ENCODE peak calls at places on chromosome 18, in four cellular contexts. I, B, Y and X are unnamed samples.

GRCh38 chr18:57150828-57151227 is 3.9 kb downstream of the BOD1L2 start:
- DNase-seq in B (no peak), Y (peak; percentile 9), I (no peak), X (no peak)

GRCh38 chr18:47996091-47996541 is 65.7 kb upstream of the SMAD2 start:
- DNase-seq in B (peak; percentile 48), Y (no peak), I (no peak), X (peak; percentile 83)

GRCh38 chr18:63298393-63299015 is 21.1 kb downstream of the BCL2 start:
- DNase-seq in I (no peak), B (no peak), Y (no peak), X (peak; percentile 47)

GRCh38 chr18:48949606-48950535 is 894 bp downstream of the SMAD7 start:
- DNase-seq in Y (peak; percentile 60), B (peak; percentile 74), I (no peak), X (peak; percentile 50)

GRCh38 chr18:49029628-49030027 is 78.9 kb upstream of the SMAD7 start:
- DNase-seq in B (no peak), I (no peak), Y (no peak), X (no peak)

GRCh38 chr18:29853126-29853525 is 1189.4 kb downstream of the DSC3 start:
- DNase-seq in I (no peak), Y (no peak), B (peak; percentile 66), X (no peak)

GRCh38 chr18:8139971-8140406 is 469.2 kb upstream of the RAB12 start:
- DNase-seq in Y (no peak), I (no peak), B (no peak), X (no peak)

GRCh38 chr18:5628512-5629255 is 84.9 kb upstream of the EPB41L3 start:
- DNase-seq in Y (peak; percentile 70), I (no peak), B (peak; percentile 65), X (no peak)

GRCh38 chr18:48982269-48982668 is 31.5 kb upstream of the SMAD7 start:
- DNase-seq in Y (no peak), B (no peak), I (no peak), X (no peak)

GRCh38 chr18:49464718-49465598 is 4.5 kb upstream of the DYM start:
- DNase-seq in I (no peak), B (peak; percentile 10), Y (no peak), X (peak; percentile 57)

GRCh38 chr18:5632041-5632440 is 88.2 kb upstream of the EPB41L3 start:
- DNase-seq in Y (no peak), B (no peak), I (no peak), X (no peak)

GRCh38 chr18:30361864-30362540 is 680.5 kb downstream of the DSC3 start:
- DNase-seq in B (no peak), Y (no peak), I (no peak), X (no peak)

GRCh38 chr18:32278148-32278799 is 88.4 kb downstream of the MEP1B start:
- DNase-seq in Y (no peak), I (no peak), B (no peak), X (no peak)

GRCh38 chr18:6810191-6810590 is 80.7 kb downstream of the ARHGAP28 start:
- DNase-seq in B (peak; percentile 9), Y (no peak), I (no peak), X (no peak)

GRCh38 chr18:48347756-48348326 is 61.3 kb downstream of the ZBTB7C start:
- DNase-seq in I (no peak), B (no peak), Y (no peak), X (no peak)

GRCh38 chr18:79380816-79381806 is 14.6 kb upstream of the NFATC1 start:
- DNase-seq in Y (peak; percentile 79), I (no peak), B (peak; percentile 67), X (peak; percentile 90)

GRCh38 chr18:50057009-50057408 is 137.9 kb downstream of the MYO5B start:
- DNase-seq in Y (no peak), B (no peak), I (no peak), X (no peak)

GRCh38 chr18:8140841-8141501 is 468.3 kb upstream of the RAB12 start:
- DNase-seq in Y (no peak), I (no peak), B (peak; percentile 92), X (no peak)

GRCh38 chr18:79785831-79786230 is 11.9 kb upstream of the KCNG2 start:
- DNase-seq in I (no peak), Y (no peak), B (no peak), X (no peak)

GRCh38 chr18:7300971-7301553 is 70.2 kb downstream of the LRRC30 start:
- DNase-seq in I (no peak), B (no peak), Y (no peak), X (no peak)

GRCh38 chr18:58091099-58091611 is 47.1 kb downstream of the NEDD4L start:
- DNase-seq in I (peak; percentile 4), B (no peak), Y (no peak), X (peak; percentile 67)

GRCh38 chr18:46916551-46917107 is 678 bp downstream of the PIAS2 start:
- DNase-seq in I (no peak), Y (no peak), B (peak; percentile 61), X (peak; percentile 73)

GRCh38 chr18:3340015-3340681 is 78.2 kb downstream of the MYL12B start:
- DNase-seq in Y (no peak), I (no peak), B (peak; percentile 68), X (no peak)

GRCh38 chr18:70221156-70221910 is 15.8 kb upstream of the RTTN start:
- DNase-seq in Y (no peak), I (no peak), B (no peak), X (no peak)

GRCh38 chr18:7958081-7958896 is 391.2 kb downstream of the PTPRM start:
- DNase-seq in I (no peak), B (peak; percentile 6), Y (no peak), X (no peak)

GRCh38 chr18:80253871-80254492 is 6.7 kb upstream of the PARD6G start:
- DNase-seq in Y (peak; percentile 11), B (peak; percentile 56), I (peak; percentile 23), X (peak; percentile 61)

GRCh38 chr18:12768622-12769021 is 65.8 kb downstream of the PSMG2 start:
- DNase-seq in I (no peak), Y (no peak), B (peak; percentile 74), X (no peak)

GRCh38 chr18:8858888-8859511 is 153.6 kb downstream of the MTCL1 start:
- DNase-seq in I (no peak), Y (peak; percentile 56), B (peak; percentile 96), X (no peak)

GRCh38 chr18:6219116-6219717 is 195.5 kb downstream of the L3MBTL4 start:
- DNase-seq in Y (peak; percentile 80), I (no peak), B (peak; percentile 72), X (peak; percentile 84)

GRCh38 chr18:7198326-7198725 is 32.6 kb upstream of the LRRC30 start:
- DNase-seq in Y (no peak), B (no peak), I (no peak), X (no peak)

GRCh38 chr18:66571845-66572244 is 32.0 kb downstream of the CDH19 start:
- DNase-seq in B (no peak), I (no peak), Y (no peak), X (no peak)

GRCh38 chr18:74778191-74778847 is 180.6 kb downstream of the ZNF407 start:
- DNase-seq in I (no peak), Y (no peak), B (peak; percentile 53), X (no peak)

GRCh38 chr18:79365701-79366100 is 30.0 kb upstream of the NFATC1 start:
- DNase-seq in I (no peak), Y (no peak), B (peak; percentile 24), X (no peak)

GRCh38 chr18:987325-988186 is 82.9 kb downstream of the ADCYAP1 start:
- DNase-seq in Y (no peak), I (no peak), B (peak; percentile 60), X (no peak)

GRCh38 chr18:28175930-28176673 is 828 bp downstream of the CDH2 start:
- DNase-seq in B (peak; percentile 66), I (no peak), Y (peak; percentile 36), X (no peak)

GRCh38 chr18:68454511-68455228 is 260.2 kb downstream of the TMX3 start:
- DNase-seq in Y (peak; percentile 26), B (peak; percentile 85), I (no peak), X (no peak)

GRCh38 chr18:13982136-13982535 is 66.8 kb upstream of the MC2R start:
- DNase-seq in B (no peak), I (no peak), Y (no peak), X (no peak)

GRCh38 chr18:70219688-70220087 is 14.2 kb upstream of the RTTN start:
- DNase-seq in B (no peak), I (no peak), Y (no peak), X (no peak)

GRCh38 chr18:63523660-63524059 is 18.5 kb upstream of the SERPINB12 start:
- DNase-seq in Y (no peak), B (peak; percentile 8), I (no peak), X (peak; percentile 64)

GRCh38 chr18:33854827-33855139 is 276.8 kb downstream of the ASXL3 start:
- DNase-seq in Y (no peak), B (no peak), I (no peak), X (peak; percentile 69)

GRCh38 chr18:45836242-45837215 is 11.1 kb downstream of the SIGLEC15 start:
- DNase-seq in B (no peak), Y (peak; percentile 53), I (no peak), X (no peak)
- H3K9me2 ChIP-seq in B (no peaks in the 10 kb centered on the region), Y (no peaks in the 10 kb centered on the region), I (no peaks in the 10 kb centered on the region), X (no peaks in the 10 kb centered on the region)

GRCh38 chr18:10013621-10014543 is 100.1 kb downstream of the VAPA start:
- DNase-seq in I (no peak), B (no peak), Y (no peak), X (peak; percentile 16)

GRCh38 chr18:10009321-10010144 is 95.7 kb downstream of the VAPA start:
- DNase-seq in B (no peak), Y (no peak), I (no peak), X (peak; percentile 16)

GRCh38 chr18:10008006-10008647 is 94.3 kb downstream of the VAPA start:
- DNase-seq in Y (no peak), B (no peak), I (no peak), X (peak; percentile 14)

GRCh38 chr18:10012526-10012925 is 98.7 kb downstream of the VAPA start:
- DNase-seq in B (no peak), Y (no peak), I (no peak), X (no peak)

DNA sequence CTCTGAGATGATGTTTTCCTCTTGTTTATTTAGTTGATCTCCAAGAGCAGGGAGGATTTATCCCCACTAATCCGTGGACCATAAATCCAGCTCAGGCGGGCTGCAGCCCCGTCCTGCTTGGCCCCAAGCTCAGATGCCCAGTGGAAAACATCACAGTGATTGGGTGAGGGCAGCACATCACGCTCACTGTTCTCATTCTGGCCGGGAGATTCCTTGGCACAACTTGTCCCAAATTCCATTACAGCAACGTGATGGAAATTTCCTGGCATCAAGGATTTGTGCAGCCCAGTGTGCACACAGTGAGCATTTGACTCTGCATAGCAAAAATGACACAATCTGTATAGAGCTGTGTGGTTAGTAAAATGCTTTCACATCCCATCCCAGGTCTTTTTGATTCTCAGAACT is 96.8 kb downstream of the VAPA start:
- DNase-seq in B (peak; percentile 94), Y (peak; percentile 87), I (no peak), X (no peak)
- H2AFZ ChIP-seq in B (peak overlapping the region; percentile 45), Y (no peak overlapping the region), I (no peak overlapping the region), X (no peak overlapping the region)

DNA sequence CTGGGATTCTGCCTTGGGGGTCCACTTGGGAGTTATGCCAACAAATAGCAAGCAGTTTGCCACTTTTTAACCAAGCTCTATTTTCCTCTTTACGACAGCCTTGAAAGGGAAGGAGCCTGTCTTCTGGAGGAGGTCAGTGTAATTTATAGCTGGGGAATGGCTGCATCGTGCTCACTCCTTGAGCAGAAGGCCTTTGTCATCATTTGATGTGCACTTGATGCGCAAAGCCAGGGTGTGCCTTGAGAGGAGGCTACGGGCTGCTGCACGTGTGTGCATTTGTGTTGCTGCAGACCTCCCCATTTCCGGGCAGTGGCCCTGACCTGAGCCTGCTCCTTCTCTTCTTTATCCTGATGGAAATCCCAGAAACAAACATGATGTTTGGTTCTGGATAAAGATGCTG is 68.1 kb upstream of the ZNF521 start:
- DNase-seq in Y (no peak), I (no peak), B (no peak), X (no peak)
- H3K9me2 ChIP-seq in Y (no peaks in the 10 kb centered on the region), I (no peaks in the 10 kb centered on the region), B (no peaks in the 10 kb centered on the region), X (no peaks in the 10 kb centered on the region)

GRCh38 chr18:59837586-59837985 is 62.2 kb upstream of the PMAIP1 start:
- DNase-seq in Y (peak; percentile 72), I (peak; percentile 80), B (peak; percentile 75), X (peak; percentile 90)
- H2AFZ ChIP-seq in Y (no peak overlapping the region), I (peak overlapping the region; percentile 27), B (peak overlapping the region; percentile 70), X (peak overlapping the region; percentile 12)